ENCODE peak calls at places on chromosomes 11 and 22, in five cellular contexts. S is fibroblast of lung, B is cardiac muscle cell, A is neural progenitor cell, E is suprapubic skin. H is an unnamed sample.
A peak's percentile ranks its signal among the peaks of the same experiment; 100 is the strongest.

GRCh38 chr11:3190600-3190999 is 25.5 kb upstream of the OSBPL5 start:
- DNase-seq in E (no peak), S (no peak), A (no peak), B (no peak), H (no peak)

GRCh38 chr11:76215946-76216345 is 9.6 kb upstream of the WNT11 start:
- DNase-seq in E (no peak), B (no peak), S (no peak), A (no peak), H (no peak)

GRCh38 chr11:77324508-77324907 is 23.0 kb upstream of the GDPD4 start:
- DNase-seq in E (no peak), B (no peak), S (peak; percentile 48), A (no peak), H (no peak)

GRCh38 chr11:110133182-110133581 is 40.0 kb downstream of the ZC3H12C start:
- DNase-seq in S (no peak), B (no peak), E (no peak), A (no peak), H (no peak)

GRCh38 chr11:115984228-115984627 is 480.0 kb upstream of the CADM1 start:
- DNase-seq in E (no peak), A (no peak), S (no peak), B (no peak), H (no peak)

GRCh38 chr11:33891714-33892327 is at the start of gene LMO2:
- DNase-seq in E (no peak), A (no peak), S (no peak), B (no peak), H (no peak)

GRCh38 chr22:35330258-35330861 is 30.7 kb downstream of the TOM1 start:
- DNase-seq in E (peak; percentile 93), S (peak; percentile 91), B (peak; percentile 95), A (no peak), H (peak; percentile 94)

GRCh38 chr11:27716216-27716615 is 16.0 kb upstream of the BDNF start:
- DNase-seq in E (no peak), B (no peak), S (peak; percentile 56), A (no peak), H (no peak)

GRCh38 chr11:67464411-67465189 is 4.5 kb downstream of the TMEM134 start:
- DNase-seq in B (peak; percentile 75), E (peak; percentile 92), S (peak; percentile 52), A (peak; percentile 90), H (peak; percentile 66)

GRCh38 chr11:110217478-110217877 is 78.9 kb downstream of the RDX start:
- DNase-seq in E (no peak), A (no peak), B (no peak), S (no peak), H (no peak)

GRCh38 chr22:46738961-46739870 is 1.2 kb upstream of the CERK start:
- DNase-seq in E (no peak), S (peak; percentile 65), B (peak; percentile 51), A (peak; percentile 36), H (peak; percentile 84)

GRCh38 chr11:121808096-121808495 is 307.9 kb downstream of the BLID start:
- DNase-seq in S (no peak), E (no peak), A (no peak), B (no peak), H (no peak)

GRCh38 chr22:23183107-23183698 is 2.9 kb downstream of the BCR start:
- DNase-seq in B (peak; percentile 76), E (no peak), A (peak; percentile 96), S (peak; percentile 59), H (no peak)

GRCh38 chr11:2468363-2469240 is 23.8 kb downstream of the KCNQ1 start:
- DNase-seq in B (no peak), S (no peak), A (no peak), E (no peak), H (no peak)

GRCh38 chr11:83610996-83611395 is 324.8 kb upstream of the CCDC90B start:
- DNase-seq in B (peak; percentile 0), E (no peak), A (no peak), S (no peak), H (no peak)

GRCh38 chr11:69520186-69520585 is 38.7 kb downstream of the LINC01488 start:
- DNase-seq in B (peak; percentile 37), S (no peak), A (no peak), E (no peak), H (no peak)

GRCh38 chr11:123704341-123704740 is 37.1 kb downstream of the ZNF202 start:
- DNase-seq in B (no peak), E (no peak), S (no peak), A (no peak), H (no peak)

GRCh38 chr11:15472405-15472799 is 357.7 kb downstream of the INSC start:
- DNase-seq in S (no peak), E (no peak), A (no peak), B (no peak), H (no peak)

GRCh38 chr22:48045369-48045768 is 1282.9 kb downstream of the TBC1D22A start:
- DNase-seq in E (no peak), B (no peak), S (no peak), A (no peak), H (no peak)

GRCh38 chr11:933936-934335 is 8.3 kb downstream of the AP2A2 start:
- DNase-seq in A (peak; percentile 18), S (no peak), B (no peak), E (no peak), H (no peak)

GRCh38 chr11:61842421-61842820 is 14.3 kb downstream of the FADS2 start:
- DNase-seq in E (no peak), A (no peak), B (no peak), S (no peak), H (no peak)

GRCh38 chr11:73260127-73260457 is 12.0 kb upstream of the P2RY6 start:
- DNase-seq in S (no peak), A (no peak), B (no peak), E (no peak), H (no peak)

GRCh38 chr22:47218671-47219070 is 456.2 kb downstream of the TBC1D22A start:
- DNase-seq in A (no peak), E (peak; percentile 47), S (no peak), B (no peak), H (no peak)

GRCh38 chr11:117950999-117951961 is 22.1 kb upstream of the TMPRSS13 start:
- DNase-seq in A (no peak), B (no peak), S (no peak), E (no peak), H (no peak)

GRCh38 chr11:35173620-35174278 is 34.8 kb downstream of the CD44 start:
- DNase-seq in A (no peak), S (no peak), E (no peak), B (no peak), H (no peak)
- H3K4me1 ChIP-seq in A (peaks cover 19% of the 10 kb centered on the region), S (peaks cover 41% of the 10 kb centered on the region), E (peaks cover 87% of the 10 kb centered on the region), B (peaks cover 24% of the 10 kb centered on the region), H (peaks cover 20% of the 10 kb centered on the region)

GRCh38 chr11:41437006-41437405 is 22.4 kb downstream of the LRRC4C start:
- DNase-seq in E (no peak), A (no peak), B (no peak), S (no peak), H (no peak)

DNA sequence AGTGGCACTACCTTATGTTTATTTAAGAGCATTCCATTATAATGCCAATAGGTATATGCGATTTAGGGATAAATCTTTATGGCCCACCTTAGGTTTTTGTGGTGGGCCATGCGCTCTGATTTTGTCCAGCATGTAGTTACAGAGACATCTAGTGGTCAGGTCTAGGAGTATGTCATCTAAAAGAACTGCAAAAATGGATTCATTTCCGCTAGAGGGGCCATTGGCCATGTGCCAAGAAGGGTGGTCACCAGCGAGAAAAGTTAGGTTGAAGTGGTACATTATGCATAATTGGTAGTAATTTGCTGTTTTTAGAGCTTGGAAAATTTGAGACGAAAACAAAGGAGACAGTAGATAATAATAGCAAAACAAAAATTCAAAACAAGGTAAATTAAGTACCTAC is 27.7 kb downstream of the LRRC4C start:
- DNase-seq in B (no peak), S (no peak), E (no peak), A (peak; percentile 50), H (no peak)
- TF ChIP-seq CTCF in B (peak; percentile 12), S (peak; percentile 4), E (no peak), A (peak; percentile 80), H (no peak)

GRCh38 chr22:41382610-41383009 is 868 bp downstream of the TEF start:
- DNase-seq in A (no peak), E (no peak), S (no peak), B (no peak), H (no peak)
- H3K4me1 ChIP-seq in A (peaks cover 25% of the 10 kb centered on the region), E (peaks cover 37% of the 10 kb centered on the region), S (peaks cover 4% of the 10 kb centered on the region), B (peaks cover 13% of the 10 kb centered on the region), H (peaks cover 23% of the 10 kb centered on the region)

DNA sequence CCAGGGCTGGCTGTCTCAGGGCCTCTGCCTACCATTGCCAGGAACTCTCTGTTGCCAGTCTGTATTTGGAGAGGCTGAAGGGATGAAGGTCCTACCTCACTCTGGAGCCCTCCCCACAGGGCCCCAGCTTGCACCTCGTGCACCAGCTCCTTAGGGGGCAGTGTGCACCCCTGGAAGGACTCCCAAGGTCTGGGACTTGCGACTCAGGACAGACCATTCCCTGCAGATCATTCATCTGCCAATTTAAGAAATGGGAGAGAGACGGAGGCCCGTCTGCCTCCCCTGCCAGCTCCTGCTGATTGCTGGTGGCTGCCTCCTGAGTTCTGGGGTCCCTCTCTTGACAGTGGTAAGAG is 27.5 kb upstream of the MALAT1 start:
- DNase-seq in E (peak; percentile 81), A (peak; percentile 69), S (peak; percentile 80), B (peak; percentile 87), H (peak; percentile 83)
- TF ChIP-seq CTCF in E (peak; percentile 55), A (peak; percentile 50), S (peak; percentile 49), B (peak; percentile 69), H (peak; percentile 60)

DNA sequence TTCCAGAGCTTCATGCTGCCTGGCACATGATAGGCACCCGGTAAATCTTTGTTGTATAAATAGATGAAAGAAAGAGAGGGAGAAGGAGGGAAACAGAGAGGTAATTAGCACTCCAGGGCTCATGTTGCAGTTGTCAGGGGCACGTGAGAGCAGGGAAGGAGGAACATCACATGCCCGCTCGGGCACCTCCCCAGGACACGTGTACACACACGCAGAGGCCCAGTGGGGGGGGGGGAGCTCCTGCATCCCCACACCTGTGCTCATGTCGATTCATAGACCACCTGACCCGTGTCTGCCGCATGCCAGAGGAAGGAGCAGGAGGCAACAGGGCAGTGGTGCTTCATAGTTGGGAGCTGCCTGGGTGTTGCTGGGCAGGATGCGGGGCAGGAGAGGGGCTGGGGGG is 37.1 kb upstream of the NNMT start:
- DNase-seq in B (no peak), A (no peak), E (peak; percentile 82), S (no peak), H (peak; percentile 97)
- H3K4me1 ChIP-seq in B (peaks cover 45% of the 10 kb centered on the region), A (peaks cover 66% of the 10 kb centered on the region), E (peaks cover 49% of the 10 kb centered on the region), S (no peaks in the 10 kb centered on the region), H (peaks cover 76% of the 10 kb centered on the region)

H was measured in gastrocnemius medialis.